ENCODE peak calls at places on chromosomes 2 and 18, in nine cellular contexts. E is HEK293T; K is left cardiac atrium; G is dorsolateral prefrontal cortex; V is fibroblast of the conjunctiva; J is retina; W is stimulated activated CD4-positive, alpha-beta T cell treated with anti-CD3 and anti-CD28 coated beads, TNF-alpha, amount 100 ng/mL, for 1 hour; P is bronchial epithelial cell; N is hypothalamus. S is an unnamed sample.

GRCh38 chr2:174024524-174025270 is 59.5 kb upstream of the SP3 start:
- DNase-seq in E (no peak), K (peak), G (no peak), V (peak), J (peak), W (no peak), P (no peak), N (no peak), S (peak)

GRCh38 chr2:25528173-25528572 is 145.2 kb downstream of the DTNB start:
- DNase-seq in E (no peak), K (no peak), G (no peak), V (peak), J (no peak), W (no peak), P (peak), N (no peak), S (no peak)

GRCh38 chr18:13525381-13526029 is 200.9 kb downstream of the FAM210A start:
- DNase-seq in E (no peak), K (no peak), G (no peak), V (no peak), J (no peak), W (no peak), P (no peak), N (no peak), S (no peak)

GRCh38 chr18:44599409-44599808 is 81.3 kb upstream of the SETBP1 start:
- DNase-seq in E (no peak), K (peak), G (no peak), V (peak), J (no peak), W (no peak), P (no peak), N (no peak), S (no peak)

GRCh38 chr2:186887107-186888090 is 38.4 kb upstream of the ZSWIM2 start:
- DNase-seq in E (no peak), K (peak), G (no peak), V (peak), J (peak), W (no peak), P (no peak), N (no peak), S (peak)

GRCh38 chr2:60294901-60295590 is 258.4 kb downstream of the BCL11A start:
- DNase-seq in E (no peak), K (no peak), G (no peak), V (no peak), J (peak), W (no peak), P (no peak), N (peak), S (peak)

GRCh38 chr2:17057109-17058017 is 391.7 kb upstream of the CYRIA start:
- DNase-seq in E (no peak), K (no peak), G (no peak), V (no peak), J (no peak), W (no peak), P (peak), N (no peak), S (no peak)

GRCh38 chr2:240820014-240820606 is at the start of gene KIF1A:
- DNase-seq in E (peak), K (peak), G (peak), V (no peak), J (peak), W (no peak), P (no peak), N (peak), S (peak)

GRCh38 chr18:73479472-73479871 is 611.7 kb upstream of the NETO1 start:
- DNase-seq in E (no peak), K (no peak), G (no peak), V (peak), J (no peak), W (no peak), P (peak), N (no peak), S (no peak)

GRCh38 chr2:71346065-71346464 is 14.5 kb downstream of the ZNF638 start:
- DNase-seq in E (no peak), K (no peak), G (no peak), V (no peak), J (no peak), W (no peak), P (no peak), N (no peak), S (no peak)

GRCh38 chr2:198371902-198372611 is 567.7 kb downstream of the PLCL1 start:
- DNase-seq in E (no peak), K (no peak), G (no peak), V (peak), J (no peak), W (no peak), P (peak), N (no peak), S (no peak)

GRCh38 chr2:224286923-224287322 is 115.0 kb downstream of the FAM124B start:
- DNase-seq in E (peak), K (no peak), G (no peak), V (no peak), J (no peak), W (no peak), P (no peak), N (no peak), S (peak)

GRCh38 chr2:234958311-234958710 is 6.5 kb downstream of the SH3BP4 start:
- DNase-seq in E (no peak), K (no peak), G (no peak), V (no peak), J (no peak), W (no peak), P (no peak), N (no peak), S (no peak)

GRCh38 chr18:21314721-21315120 is 72.7 kb downstream of the GREB1L start:
- DNase-seq in E (no peak), K (no peak), G (no peak), V (no peak), J (no peak), W (no peak), P (peak), N (no peak), S (no peak)

GRCh38 chr2:3298201-3298600 is 79.4 kb downstream of the EIPR1 start:
- DNase-seq in E (no peak), K (no peak), G (no peak), V (no peak), J (no peak), W (no peak), P (no peak), N (no peak), S (no peak)

GRCh38 chr18:22309191-22309590 is 108.5 kb downstream of the CTAGE1 start:
- DNase-seq in E (no peak), K (no peak), G (no peak), V (no peak), J (no peak), W (no peak), P (peak), N (no peak), S (no peak)

GRCh38 chr2:96150791-96151594 is 5.8 kb upstream of the DUSP2 start:
- DNase-seq in E (no peak), K (no peak), G (no peak), V (no peak), J (no peak), W (no peak), P (no peak), N (no peak), S (no peak)

GRCh38 chr2:109694190-109694589 is 80.0 kb downstream of the SOWAHC start:
- DNase-seq in E (no peak), K (no peak), G (no peak), V (no peak), J (no peak), W (no peak), P (peak), N (no peak), S (no peak)

GRCh38 chr2:126916744-126917143 is 18.1 kb downstream of the TEX51 start:
- DNase-seq in E (no peak), K (no peak), G (no peak), V (no peak), J (no peak), W (no peak), P (no peak), N (no peak), S (no peak)

GRCh38 chr2:204505488-204505887 is 39.8 kb upstream of the PARD3B start:
- DNase-seq in E (no peak), K (no peak), G (no peak), V (no peak), J (no peak), W (no peak), P (no peak), N (no peak), S (no peak)

GRCh38 chr18:11992096-11992785 is 10.9 kb downstream of the IMPA2 start:
- DNase-seq in E (no peak), K (no peak), G (no peak), V (no peak), J (no peak), W (no peak), P (no peak), N (no peak), S (no peak)

GRCh38 chr2:207465894-207466293 is 63.9 kb upstream of the CREB1 start:
- DNase-seq in E (no peak), K (no peak), G (no peak), V (no peak), J (no peak), W (no peak), P (peak), N (no peak), S (no peak)

GRCh38 chr18:74803769-74804168 is 206.1 kb downstream of the ZNF407 start:
- DNase-seq in E (no peak), K (no peak), G (no peak), V (no peak), J (no peak), W (no peak), P (no peak), N (no peak), S (no peak)

GRCh38 chr2:35827086-35827485 is 528.5 kb upstream of the CRIM1 start:
- DNase-seq in E (no peak), K (no peak), G (no peak), V (no peak), J (no peak), W (no peak), P (no peak), N (no peak), S (no peak)

GRCh38 chr2:138421315-138421970 is 80.1 kb upstream of the SPOPL start:
- DNase-seq in E (no peak), K (no peak), G (no peak), V (no peak), J (no peak), W (no peak), P (peak), N (no peak), S (no peak)

GRCh38 chr18:596288-596881 is 403 bp upstream of the CLUL1 start:
- DNase-seq in E (peak), K (no peak), G (peak), V (no peak), J (peak), W (no peak), P (peak), N (no peak), S (peak)

GRCh38 chr2:39743170-39743851 is 35.7 kb downstream of the THUMPD2 start:
- DNase-seq in E (no peak), K (no peak), G (peak), V (no peak), J (no peak), W (no peak), P (peak), N (no peak), S (peak)

GRCh38 chr2:219488149-219488843 is 10.4 kb upstream of the GMPPA start:
- DNase-seq in E (no peak), K (no peak), G (no peak), V (no peak), J (no peak), W (no peak), P (no peak), N (no peak), S (no peak)

GRCh38 chr2:48755473-48755872 is at the start of gene LHCGR:
- DNase-seq in E (no peak), K (peak), G (no peak), V (no peak), J (peak), W (no peak), P (no peak), N (no peak), S (peak)

GRCh38 chr18:52082250-52082649 is 257.7 kb upstream of the DCC start:
- DNase-seq in E (no peak), K (no peak), G (no peak), V (no peak), J (no peak), W (no peak), P (no peak), N (no peak), S (no peak)

GRCh38 chr2:54768772-54769428 is 45.4 kb downstream of the EML6 start:
- DNase-seq in E (no peak), K (no peak), G (no peak), V (no peak), J (no peak), W (no peak), P (no peak), N (no peak), S (no peak)

GRCh38 chr18:45197526-45197970 is 417.7 kb upstream of the SLC14A2 start:
- DNase-seq in E (no peak), K (no peak), G (no peak), V (no peak), J (peak), W (no peak), P (peak), N (no peak), S (no peak)

GRCh38 chr2:84906108-84906899 is 848 bp downstream of the TMSB10 start:
- DNase-seq in E (no peak), K (peak), G (peak), V (no peak), J (peak), W (no peak), P (no peak), N (peak), S (peak)

GRCh38 chr2:174340400-174341300 is 5.9 kb downstream of the SP9 start:
- DNase-seq in E (no peak), K (no peak), G (no peak), V (no peak), J (peak), W (no peak), P (no peak), N (no peak), S (peak)

GRCh38 chr2:105125428-105125827 is 87.6 kb downstream of the MRPS9 start:
- DNase-seq in E (no peak), K (no peak), G (no peak), V (no peak), J (peak), W (no peak), P (no peak), N (no peak), S (peak)

GRCh38 chr2:239322414-239323086 is 78.3 kb downstream of the HDAC4 start:
- DNase-seq in E (no peak), K (peak), G (no peak), V (peak), J (no peak), W (no peak), P (no peak), N (no peak), S (no peak)

GRCh38 chr2:109376115-109376514 is 237.7 kb downstream of the SEPTIN10 start:
- DNase-seq in E (no peak), K (no peak), G (no peak), V (no peak), J (no peak), W (no peak), P (peak), N (no peak), S (no peak)

S was measured in neural progenitor cell.